ENCODE peak calls at places on chromosome 21, in six cellular contexts. P, E, F, D, Q and W are unnamed samples.

GRCh38 chr21:25836396-25836795 is 101.6 kb downstream of the GABPA start:
- DNase-seq in P (no peak), E (no peak), F (peak; percentile 69), D (no peak), Q (no peak), W (no peak)

GRCh38 chr21:17679002-17679600 is 66.4 kb upstream of the BTG3 start:
- DNase-seq in P (no peak), E (no peak), F (peak; percentile 43), D (no peak), Q (no peak), W (no peak)

GRCh38 chr21:43203523-43204080 is 34.8 kb downstream of the CRYAA start:
- DNase-seq in P (no peak), E (no peak), F (no peak), D (no peak), Q (no peak), W (no peak)

GRCh38 chr21:17513214-17514123 is 626 bp downstream of the CXADR start:
- DNase-seq in P (peak; percentile 47), E (no peak), F (peak; percentile 52), D (peak; percentile 23), Q (no peak), W (no peak)

GRCh38 chr21:34775793-34776192 is 107.0 kb downstream of the CLIC6 start:
- DNase-seq in P (no peak), E (no peak), F (peak; percentile 83), D (no peak), Q (no peak), W (no peak)

GRCh38 chr21:46619846-46620245 is 15.0 kb upstream of the S100B start:
- DNase-seq in P (no peak), E (no peak), F (no peak), D (no peak), Q (no peak), W (no peak)

GRCh38 chr21:28776251-28776650 is 216.4 kb downstream of the LTN1 start:
- DNase-seq in P (no peak), E (peak; percentile 33), F (peak; percentile 67), D (no peak), Q (no peak), W (no peak)

GRCh38 chr21:20040768-20041167 is 957.4 kb upstream of the NCAM2 start:
- DNase-seq in P (no peak), E (no peak), F (no peak), D (no peak), Q (no peak), W (no peak)

GRCh38 chr21:37149411-37149810 is 76.4 kb downstream of the TTC3 start:
- DNase-seq in P (no peak), E (no peak), F (peak; percentile 14), D (no peak), Q (no peak), W (no peak)